ENCODE peak calls at places on chromosomes 7 and 10, in five cellular contexts. C, J, D, R and V are unnamed samples.

GRCh38 chr7:145350334-145350733 is 514.5 kb upstream of the TPK1 start:
- DNase-seq in D (no peak), R (no peak), C (no peak), J (no peak), V (no peak)

GRCh38 chr10:101716891-101717659 is 22.1 kb upstream of the FBXW4 start:
- DNase-seq in D (no peak), C (peak), R (peak), J (no peak), V (no peak)

GRCh38 chr7:98211676-98212531 is 665 bp downstream of the BHLHA15 start:
- DNase-seq in J (no peak), R (no peak), C (no peak), D (no peak), V (no peak)

GRCh38 chr10:103053659-103054581 is 135.8 kb downstream of the CNNM2 start:
- DNase-seq in J (no peak), C (no peak), D (peak), R (peak), V (no peak)

GRCh38 chr7:4156190-4156589 is 525.9 kb upstream of the FOXK1 start:
- DNase-seq in J (no peak), D (no peak), R (no peak), C (no peak), V (no peak)

GRCh38 chr7:19051767-19052375 is 65.6 kb downstream of the TWIST1 start:
- DNase-seq in D (no peak), C (no peak), J (peak), R (peak), V (no peak)

GRCh38 chr10:125911990-125912389 is 15.6 kb downstream of the FANK1 start:
- DNase-seq in D (no peak), J (no peak), C (peak), R (no peak), V (no peak)

GRCh38 chr10:18219096-18219495 is 78.9 kb downstream of the CACNB2 start:
- DNase-seq in R (no peak), J (no peak), C (no peak), D (no peak), V (no peak)

GRCh38 chr10:101041252-101041761 is 10.3 kb downstream of the SFXN3 start:
- DNase-seq in C (peak), J (peak), D (peak), R (peak), V (peak)

GRCh38 chr7:154744226-154744860 is 258.6 kb downstream of the PAXIP1 start:
- DNase-seq in J (peak), D (no peak), R (peak), C (peak), V (no peak)

GRCh38 chr7:87111877-87112276 is 40.4 kb upstream of the DMTF1 start:
- DNase-seq in D (no peak), C (no peak), J (no peak), R (no peak), V (no peak)

GRCh38 chr10:89001428-89002072 is 11.0 kb downstream of the FAS start:
- DNase-seq in C (no peak), J (peak), R (peak), D (no peak), V (no peak)